ENCODE peak calls at places on chromosome 22, in ten cellular contexts. F is GM13977, D is natural killer cell, V is bronchial epithelial cell, A is fibroblast of lung, E is left lung, M is B cell, X is RWPE2, C is pancreas, S is AG09319. B is an unnamed sample.

GRCh38 chr22:28899199-28899853 is 16.0 kb downstream of the ZNRF3 start:
- DNase-seq in F (no peak), D (peak), V (peak), A (peak), E (no peak), M (no peak), X (peak), C (no peak), S (no peak), B (no peak)

GRCh38 chr22:25095869-25096268 is 103.8 kb upstream of the CRYBB3 start:
- DNase-seq in F (no peak), D (no peak), V (no peak), A (no peak), E (no peak), M (no peak), X (no peak), C (no peak), S (no peak), B (no peak)

GRCh38 chr22:24728790-24729637 is 45.5 kb downstream of the PIWIL3 start:
- DNase-seq in F (no peak), D (no peak), V (peak), A (peak), E (no peak), M (no peak), X (no peak), C (no peak), S (no peak), B (no peak)

GRCh38 chr22:32789797-32790620 is 11.5 kb upstream of the TIMP3 start:
- DNase-seq in F (no peak), D (no peak), V (no peak), A (no peak), E (no peak), M (no peak), X (no peak), C (no peak), S (no peak), B (no peak)

GRCh38 chr22:28874816-28875320 is 8.5 kb upstream of the ZNRF3 start:
- DNase-seq in F (no peak), D (no peak), V (no peak), A (no peak), E (no peak), M (no peak), X (no peak), C (no peak), S (no peak), B (no peak)

GRCh38 chr22:40178417-40179409 is 988 bp downstream of the TNRC6B start:
- DNase-seq in F (no peak), D (peak), V (peak), A (peak), E (no peak), M (no peak), X (no peak), C (peak), S (no peak), B (no peak)

GRCh38 chr22:24768537-24769374 is 5.8 kb downstream of the PIWIL3 start:
- DNase-seq in F (peak), D (peak), V (peak), A (peak), E (peak), M (no peak), X (no peak), C (peak), S (peak), B (peak)

GRCh38 chr22:24518774-24519485 is 23.8 kb downstream of the UPB1 start:
- DNase-seq in F (no peak), D (no peak), V (no peak), A (no peak), E (no peak), M (no peak), X (no peak), C (no peak), S (no peak), B (no peak)

GRCh38 chr22:45254789-45255261 is 14.1 kb upstream of the KIAA0930 start:
- DNase-seq in F (no peak), D (no peak), V (no peak), A (peak), E (no peak), M (no peak), X (no peak), C (no peak), S (no peak), B (no peak)

GRCh38 chr22:40009231-40009769 is 14.5 kb downstream of the FAM83F start:
- DNase-seq in F (no peak), D (no peak), V (no peak), A (peak), E (no peak), M (no peak), X (no peak), C (no peak), S (no peak), B (no peak)

GRCh38 chr22:42184852-42185251 is 54.2 kb upstream of the CYP2D6 start:
- DNase-seq in F (no peak), D (no peak), V (no peak), A (no peak), E (no peak), M (no peak), X (no peak), C (no peak), S (no peak), B (no peak)

GRCh38 chr22:46446799-46447198 is 90.6 kb downstream of the CELSR1 start:
- DNase-seq in F (no peak), D (no peak), V (no peak), A (no peak), E (no peak), M (no peak), X (no peak), C (no peak), S (no peak), B (no peak)

GRCh38 chr22:42830161-42830560 is 26.9 kb downstream of the ARFGAP3 start:
- DNase-seq in F (no peak), D (no peak), V (no peak), A (no peak), E (no peak), M (no peak), X (no peak), C (no peak), S (no peak), B (no peak)

GRCh38 chr22:40511604-40512003 is 124.9 kb downstream of the MRTFA start:
- DNase-seq in F (no peak), D (no peak), V (no peak), A (no peak), E (no peak), M (no peak), X (no peak), C (peak), S (no peak), B (no peak)

GRCh38 chr22:32546935-32547334 is 72.3 kb downstream of the FBXO7 start:
- DNase-seq in F (no peak), D (no peak), V (no peak), A (no peak), E (no peak), M (no peak), X (no peak), C (no peak), S (no peak), B (no peak)

GRCh38 chr22:43177479-43177878 is 9.5 kb downstream of the TTLL12 start:
- DNase-seq in F (no peak), D (no peak), V (no peak), A (no peak), E (no peak), M (no peak), X (peak), C (no peak), S (no peak), B (no peak)

GRCh38 chr22:20282901-20283673 is 15.0 kb upstream of the RTN4R start:
- DNase-seq in F (no peak), D (no peak), V (no peak), A (no peak), E (no peak), M (no peak), X (no peak), C (no peak), S (no peak), B (no peak)

GRCh38 chr22:20110359-20110985 is 5.4 kb upstream of the RANBP1 start:
- DNase-seq in F (no peak), D (no peak), V (no peak), A (no peak), E (no peak), M (no peak), X (no peak), C (no peak), S (no peak), B (no peak)

GRCh38 chr22:19995611-19996339 is 20.8 kb downstream of the ARVCF start:
- DNase-seq in F (no peak), D (no peak), V (no peak), A (peak), E (no peak), M (no peak), X (no peak), C (no peak), S (no peak), B (no peak)

GRCh38 chr22:49958462-49958921 is 2.1 kb upstream of the PIM3 start:
- DNase-seq in F (no peak), D (no peak), V (no peak), A (no peak), E (peak), M (no peak), X (no peak), C (peak), S (no peak), B (no peak)

GRCh38 chr22:43970037-43970747 is 14.9 kb downstream of the SAMM50 start:
- DNase-seq in F (no peak), D (no peak), V (no peak), A (no peak), E (no peak), M (no peak), X (no peak), C (no peak), S (no peak), B (no peak)

GRCh38 chr22:32306561-32306960 is 51.1 kb upstream of the RFPL3 start:
- DNase-seq in F (no peak), D (no peak), V (no peak), A (no peak), E (no peak), M (no peak), X (no peak), C (no peak), S (no peak), B (no peak)

GRCh38 chr22:21073482-21073881 is 27.7 kb downstream of the LRRC74B start:
- DNase-seq in F (no peak), D (no peak), V (no peak), A (no peak), E (no peak), M (no peak), X (no peak), C (no peak), S (no peak), B (no peak)

GRCh38 chr22:39253427-39254070 is 8.8 kb upstream of the PDGFB start:
- DNase-seq in F (peak), D (no peak), V (peak), A (peak), E (peak), M (no peak), X (no peak), C (peak), S (no peak), B (no peak)

GRCh38 chr22:24819941-24820461 is 14.0 kb downstream of the SGSM1 start:
- DNase-seq in F (no peak), D (no peak), V (no peak), A (no peak), E (peak), M (no peak), X (no peak), C (peak), S (no peak), B (no peak)

GRCh38 chr22:41862530-41863266 is 29.8 kb downstream of the SREBF2 start:
- DNase-seq in F (peak), D (no peak), V (no peak), A (peak), E (no peak), M (peak), X (no peak), C (no peak), S (no peak), B (no peak)

GRCh38 chr22:27873476-27873875 is 45.6 kb downstream of the PITPNB start:
- DNase-seq in F (no peak), D (no peak), V (no peak), A (no peak), E (no peak), M (no peak), X (no peak), C (no peak), S (no peak), B (no peak)

DNA sequence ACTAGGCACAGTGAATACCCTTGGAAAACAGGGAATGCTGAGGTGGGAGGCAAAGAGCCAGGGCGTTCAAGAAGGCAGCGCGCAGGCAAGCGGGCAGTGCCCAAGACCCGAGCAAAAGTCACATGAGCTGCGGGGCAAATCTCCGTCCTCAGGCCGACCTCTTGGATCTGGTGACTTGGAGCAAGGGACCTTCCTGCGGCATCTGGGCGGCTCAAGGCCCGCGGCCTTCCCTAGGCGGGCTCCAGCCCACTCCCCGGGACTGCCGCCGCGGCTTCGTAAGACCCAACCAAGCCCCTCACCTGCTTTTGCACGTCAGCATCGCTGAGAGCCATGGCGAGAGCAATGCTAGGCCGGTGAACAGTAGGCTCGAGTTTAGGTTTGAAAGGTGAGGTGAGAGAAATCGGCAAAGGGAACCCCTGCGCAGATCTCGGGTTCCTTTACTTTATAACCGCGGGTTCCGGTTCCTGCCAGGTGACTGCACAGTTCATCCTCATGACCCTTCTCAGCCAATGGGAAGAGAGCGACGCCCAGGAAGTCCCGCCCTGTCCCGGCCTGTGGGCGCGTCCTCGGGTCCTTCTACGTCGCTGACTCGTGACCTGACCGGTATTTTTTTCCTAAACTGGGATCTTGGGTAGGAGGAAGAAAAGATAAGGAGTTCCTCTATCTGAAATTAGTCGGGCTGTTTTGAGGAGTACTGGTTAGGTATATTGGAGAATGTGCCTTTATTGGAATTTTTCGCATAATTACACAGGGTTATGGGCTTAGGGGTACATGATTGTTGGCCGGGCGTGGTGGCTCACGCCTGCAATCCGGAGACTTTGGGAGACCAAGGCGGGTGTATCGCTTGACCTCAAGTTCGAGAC is at the start of gene ATP6V1E1:
- DNase-seq in F (peak), D (peak), V (peak), A (peak), E (peak), M (peak), X (peak), C (peak), S (peak), B (peak)
- TF ChIP-seq CTCF in F (no peak), D (no peak), V (no peak), A (no peak), E (no peak), M (no peak), X (no peak), C (no peak), S (no peak), B (no peak)

GRCh38 chr22:37549704-37550059 is 10.6 kb upstream of the CDC42EP1 start:
- DNase-seq in F (no peak), D (no peak), V (no peak), A (peak), E (peak), M (no peak), X (no peak), C (peak), S (no peak), B (no peak)
- TF ChIP-seq CTCF in F (no peak), D (no peak), V (no peak), A (peak), E (no peak), M (no peak), X (peak), C (no peak), S (peak), B (no peak)

GRCh38 chr22:30804626-30805025 is 110.0 kb downstream of the OSBP2 start:
- DNase-seq in F (no peak), D (no peak), V (no peak), A (peak), E (no peak), M (no peak), X (no peak), C (no peak), S (no peak), B (no peak)

GRCh38 chr22:30803679-30804078 is 109.0 kb downstream of the OSBP2 start:
- DNase-seq in F (no peak), D (no peak), V (no peak), A (no peak), E (no peak), M (no peak), X (no peak), C (no peak), S (no peak), B (no peak)

GRCh38 chr22:30806391-30806861 is 111.8 kb downstream of the OSBP2 start:
- DNase-seq in F (no peak), D (no peak), V (peak), A (peak), E (no peak), M (no peak), X (peak), C (no peak), S (no peak), B (no peak)

GRCh38 chr22:30801695-30802094 is 107.0 kb downstream of the OSBP2 start:
- DNase-seq in F (no peak), D (no peak), V (no peak), A (no peak), E (no peak), M (no peak), X (no peak), C (no peak), S (no peak), B (no peak)

DNA sequence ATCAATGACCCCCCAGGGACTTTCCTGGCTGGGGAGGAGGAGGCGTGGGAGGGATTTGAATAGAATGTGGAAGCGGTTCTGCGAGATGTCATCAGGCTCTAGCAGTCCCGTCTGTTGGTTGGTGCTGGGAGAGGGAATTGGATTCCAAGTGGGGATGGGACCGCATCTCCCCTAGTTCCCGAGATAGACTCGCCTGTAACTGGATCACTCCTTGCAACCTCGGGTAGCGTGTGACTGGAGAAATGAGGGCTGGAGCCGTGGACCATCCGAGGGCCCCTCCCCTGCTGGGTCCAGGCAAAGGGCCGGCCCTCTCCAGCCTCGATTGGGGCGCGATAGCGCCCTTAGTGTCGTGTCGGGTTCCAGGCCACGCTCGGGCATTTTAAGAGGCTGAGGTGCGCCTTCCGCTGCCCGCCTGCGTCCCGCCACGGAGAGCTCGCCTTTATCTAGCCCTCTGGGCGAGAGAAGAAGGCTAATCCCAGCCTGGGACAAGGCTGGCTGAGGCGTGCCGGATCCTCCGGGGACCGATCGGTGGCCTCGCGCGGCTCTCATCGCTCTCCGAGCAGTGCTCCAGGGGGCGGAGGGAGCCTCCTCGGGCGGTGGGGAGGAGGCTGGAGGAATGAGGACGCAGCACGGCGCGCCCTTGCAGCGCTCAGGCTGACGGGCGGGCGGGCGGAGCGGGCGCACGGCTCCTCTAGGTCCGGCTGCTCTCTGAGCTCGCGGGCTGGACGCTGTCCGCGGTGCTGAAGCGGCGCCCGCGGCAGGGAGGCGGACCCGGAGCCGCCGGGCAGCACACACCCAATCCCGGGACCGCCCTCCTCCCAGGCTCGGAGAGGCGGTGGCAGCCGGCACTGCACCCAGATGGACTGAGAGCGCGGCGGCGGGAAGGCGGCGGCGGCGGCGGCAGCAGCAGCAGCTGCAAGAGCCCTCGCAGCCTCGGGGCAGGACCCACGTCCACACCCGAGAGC is 107.8 kb downstream of the OSBP2 start:
- DNase-seq in F (peak), D (peak), V (peak), A (peak), E (peak), M (no peak), X (peak), C (peak), S (peak), B (peak)
- TF ChIP-seq CTCF in F (no peak), D (no peak), V (peak), A (no peak), E (peak), M (no peak), X (peak), C (peak), S (no peak), B (no peak)

DNA sequence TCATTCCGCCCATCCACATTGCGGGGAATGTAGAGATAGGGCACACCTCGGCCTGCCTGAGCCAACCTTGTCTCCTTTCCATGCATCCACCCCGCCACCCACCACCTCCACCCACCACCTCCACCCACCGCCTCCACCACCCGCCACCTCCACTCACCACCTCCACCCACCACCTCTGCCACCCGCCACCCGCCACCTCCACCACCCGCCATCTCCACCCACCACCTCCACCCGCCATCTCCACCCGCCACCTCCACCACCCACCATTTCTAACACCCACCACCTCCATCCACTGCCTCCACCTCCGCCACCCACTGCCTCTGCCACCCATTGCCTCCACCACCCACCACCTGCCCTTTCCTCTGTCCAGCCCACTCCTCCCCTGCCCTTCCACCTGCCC is 78.4 kb downstream of the IGLL1 start:
- DNase-seq in F (peak), D (no peak), V (no peak), A (no peak), E (no peak), M (no peak), X (no peak), C (no peak), S (no peak), B (no peak)
- TF ChIP-seq CTCF in F (no peak), D (no peak), V (no peak), A (no peak), E (no peak), M (no peak), X (no peak), C (no peak), S (no peak), B (no peak)

GRCh38 chr22:48663297-48663696 is 1164.4 kb downstream of the BRD1 start:
- DNase-seq in F (no peak), D (no peak), V (no peak), A (no peak), E (no peak), M (no peak), X (no peak), C (no peak), S (no peak), B (no peak)
- TF ChIP-seq CTCF in F (peak), D (no peak), V (peak), A (peak), E (no peak), M (peak), X (no peak), C (no peak), S (no peak), B (no peak)

GRCh38 chr22:35758394-35758793 is 40.7 kb downstream of the APOL5 start:
- DNase-seq in F (no peak), D (no peak), V (no peak), A (no peak), E (no peak), M (no peak), X (no peak), C (no peak), S (no peak), B (no peak)

GRCh38 chr22:35766654-35767580 is 49.2 kb downstream of the APOL5 start:
- DNase-seq in F (no peak), D (no peak), V (peak), A (peak), E (no peak), M (no peak), X (no peak), C (no peak), S (no peak), B (no peak)

GRCh38 chr22:35756722-35757121 is 39.0 kb downstream of the APOL5 start:
- DNase-seq in F (no peak), D (no peak), V (no peak), A (no peak), E (no peak), M (no peak), X (no peak), C (no peak), S (no peak), B (no peak)

DNA sequence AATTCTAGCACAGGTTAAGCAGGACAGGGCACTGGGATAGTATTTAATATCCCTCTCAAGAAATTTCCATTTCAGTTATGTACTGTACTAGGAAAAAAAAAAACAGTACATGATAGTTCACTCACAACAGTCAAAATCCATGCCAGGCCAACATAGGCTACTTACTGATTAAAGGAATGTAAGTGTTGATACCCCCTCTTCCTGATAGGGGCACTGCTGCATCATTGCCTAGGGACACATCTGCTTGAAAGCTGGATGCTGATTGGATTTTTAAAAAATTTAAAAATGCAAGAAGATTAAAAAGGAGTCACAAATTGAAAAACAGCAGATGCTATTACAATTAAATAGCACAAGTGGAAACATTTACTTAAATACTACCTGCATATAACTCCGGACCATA is 43.4 kb downstream of the APOL5 start:
- DNase-seq in F (no peak), D (no peak), V (no peak), A (no peak), E (no peak), M (no peak), X (no peak), C (no peak), S (no peak), B (no peak)
- TF ChIP-seq CTCF in F (peak), D (no peak), V (no peak), A (peak), E (no peak), M (no peak), X (peak), C (no peak), S (peak), B (no peak)

B was measured in omental fat pad.